ENCODE peak calls at places on chromosome 3, in four cellular contexts. T is cardiac muscle cell; H is small intestine; Q is naive thymus-derived CD4-positive, alpha-beta T cell. O is an unnamed sample.

GRCh38 chr3:196726788-196727675 is 12.6 kb upstream of the PAK2 start:
- DNase-seq in T (no peak), H (peak; percentile 90), Q (no peak), O (no peak)

GRCh38 chr3:111845996-111846395 is 13.1 kb upstream of the PHLDB2 start:
- DNase-seq in T (no peak), H (no peak), Q (no peak), O (no peak)

GRCh38 chr3:195385526-195385925 is 57.3 kb downstream of the ACAP2 start:
- DNase-seq in T (peak; percentile 38), H (no peak), Q (no peak), O (peak; percentile 19)

GRCh38 chr3:169623971-169624370 is 39.5 kb downstream of the MECOM start:
- DNase-seq in T (no peak), H (peak; percentile 29), Q (no peak), O (no peak)

GRCh38 chr3:51530485-51530884 is 8.0 kb upstream of the RAD54L2 start:
- DNase-seq in T (no peak), H (no peak), Q (no peak), O (no peak)

GRCh38 chr3:30289324-30289723 is 317.1 kb upstream of the TGFBR2 start:
- DNase-seq in T (no peak), H (peak; percentile 91), Q (no peak), O (no peak)

GRCh38 chr3:14803101-14803980 is 15.4 kb upstream of the FGD5 start:
- DNase-seq in T (no peak), H (peak; percentile 98), Q (no peak), O (peak; percentile 72)

GRCh38 chr3:158801696-158802398 is at the start of gene MFSD1:
- DNase-seq in T (peak; percentile 94), H (peak; percentile 94), Q (peak; percentile 85), O (peak; percentile 89)

GRCh38 chr3:71495708-71496472 is 87.6 kb downstream of the FOXP1 start:
- DNase-seq in T (no peak), H (peak; percentile 17), Q (no peak), O (peak; percentile 46)

GRCh38 chr3:148992635-148993230 is 1.4 kb downstream of the GYG1 start:
- DNase-seq in T (no peak), H (peak; percentile 15), Q (no peak), O (peak; percentile 22)

GRCh38 chr3:17349093-17349492 is 393.3 kb downstream of the TBC1D5 start:
- DNase-seq in T (no peak), H (no peak), Q (no peak), O (no peak)

GRCh38 chr3:14410501-14411165 is 8.2 kb downstream of the SLC6A6 start:
- DNase-seq in T (no peak), H (no peak), Q (no peak), O (no peak)

DNA sequence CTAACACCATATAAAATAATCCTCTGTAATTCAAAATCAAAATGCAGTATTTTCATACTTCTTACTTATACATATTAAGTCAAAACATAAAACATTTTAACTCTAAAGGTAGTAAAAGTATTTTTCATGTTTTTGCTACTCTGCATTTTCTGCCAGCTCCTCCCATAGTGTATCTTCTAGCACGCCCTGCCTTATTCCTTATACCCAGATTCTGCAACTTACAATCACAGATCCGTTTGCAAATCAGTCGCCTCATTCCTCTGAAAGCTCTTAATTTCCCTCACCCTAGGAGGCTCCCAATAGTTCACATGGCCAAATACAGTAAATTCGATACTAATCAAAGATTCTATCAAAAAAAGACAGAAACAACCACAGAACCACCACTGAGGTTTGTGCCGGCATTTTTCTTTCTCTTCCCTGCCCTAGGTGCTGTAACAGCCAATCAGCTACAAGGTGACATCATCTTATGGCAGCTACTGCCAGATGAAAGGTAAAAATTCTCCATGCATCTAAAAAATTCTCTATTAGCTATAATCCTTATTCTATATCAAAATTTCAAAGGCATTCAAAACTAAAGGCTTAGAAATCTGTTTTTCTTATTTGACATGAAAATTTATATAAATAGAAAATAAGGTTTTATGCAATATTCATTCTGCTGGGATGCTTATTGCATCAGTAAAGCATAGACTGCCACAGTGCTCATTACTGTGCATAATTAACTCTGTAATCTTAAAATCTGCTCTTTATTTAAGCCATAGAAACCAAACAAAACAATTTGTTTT is 72.8 kb downstream of the CLASP2 start:
- DNase-seq in T (peak; percentile 20), H (peak; percentile 63), Q (peak; percentile 59), O (peak; percentile 35)
- H3K27me3 ChIP-seq in T (no peaks in the 10 kb centered on the region), H (no peaks in the 10 kb centered on the region), Q (no peaks in the 10 kb centered on the region), O (no peaks in the 10 kb centered on the region)

DNA sequence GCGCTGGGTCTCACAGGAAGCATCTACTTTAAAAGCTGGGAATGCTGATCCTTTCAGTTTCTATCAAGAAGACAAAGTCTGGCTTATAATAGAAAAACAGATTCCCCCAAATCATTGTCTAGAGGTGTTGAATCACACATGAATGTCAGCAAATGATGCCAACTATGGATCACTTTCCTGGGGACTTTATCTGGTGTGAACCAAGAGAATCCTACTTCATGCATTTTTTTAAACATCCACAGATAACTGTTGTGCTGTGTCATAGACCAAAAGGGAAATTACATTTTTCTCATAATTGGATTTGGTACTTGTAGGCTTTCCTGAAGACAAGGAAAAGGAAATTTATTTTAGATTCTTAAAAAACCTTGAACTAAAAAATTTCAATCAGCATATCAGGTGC is 132.7 kb downstream of the CD47 start:
- DNase-seq in T (no peak), H (no peak), Q (no peak), O (no peak)
- H3K4me3 ChIP-seq in T (no peak overlapping the region), H (no peak overlapping the region), Q (no peak overlapping the region), O (no peak overlapping the region)

DNA sequence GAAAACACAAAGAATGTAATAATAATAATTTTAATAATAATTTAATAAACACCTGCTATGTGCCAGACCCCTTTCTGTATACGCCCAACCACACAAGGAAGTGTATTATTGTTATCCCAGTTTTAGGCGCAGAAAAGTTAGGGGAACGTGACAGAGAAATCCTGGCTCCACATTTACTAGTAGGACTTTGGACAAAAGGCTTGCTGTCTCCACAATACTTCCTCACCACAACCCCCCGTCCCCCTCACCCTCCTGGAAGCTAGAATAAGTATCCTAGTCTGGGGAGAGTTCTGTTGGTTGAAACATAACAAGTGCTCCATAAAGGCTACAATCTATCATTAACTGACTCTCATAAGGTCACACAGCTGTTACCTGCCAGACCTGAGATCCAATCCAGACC is 484 bp upstream of the IL17RD start:
- DNase-seq in T (peak; percentile 19), H (no peak), Q (no peak), O (no peak)
- H3K27me3 ChIP-seq in T (no peaks in the 10 kb centered on the region), H (peaks cover 7% of the 10 kb centered on the region), Q (no peaks in the 10 kb centered on the region), O (peaks cover 8% of the 10 kb centered on the region)

GRCh38 chr3:116552261-116552660 is 107.0 kb upstream of the LSAMP start:
- DNase-seq in T (peak; percentile 61), H (no peak), Q (no peak), O (no peak)
- H3K4me3 ChIP-seq in T (no peak overlapping the region), H (no peak overlapping the region), Q (no peak overlapping the region), O (no peak overlapping the region)

GRCh38 chr3:184379375-184380209 is at the start of gene CHRD:
- DNase-seq in T (peak; percentile 37), H (no peak), Q (no peak), O (peak; percentile 85)
- H3K27me3 ChIP-seq in T (peaks cover 14% of the 10 kb centered on the region), H (peaks cover 19% of the 10 kb centered on the region), Q (no peaks in the 10 kb centered on the region), O (peaks cover 45% of the 10 kb centered on the region)

O was measured in H7.